ENCODE peak calls at places on chromosome 1, in nine cellular contexts. One of them, this sample, is unnamed.

GRCh38 chr1:207962716-207963428 is 51.9 kb upstream of the CD34 start:
- DNase-seq in GM23248: peak
- DNase-seq in mesenchymal stem cell: no peak
- DNase-seq in OCI-LY7: no peak
- DNase-seq in caudate nucleus: no peak
- DNase-seq in cardiac muscle cell: peak
- DNase-seq in dorsolateral prefrontal cortex: peak
- DNase-seq in IMR-90: no peak
- DNase-seq in AG04450: no peak
- DNase-seq in this sample: peak

GRCh38 chr1:91630803-91631202 is 130.2 kb downstream of the CDC7 start:
- DNase-seq in dorsolateral prefrontal cortex: no peak
- DNase-seq in cardiac muscle cell: no peak
- DNase-seq in caudate nucleus: no peak
- DNase-seq in OCI-LY7: no peak
- DNase-seq in IMR-90: no peak
- DNase-seq in mesenchymal stem cell: no peak
- DNase-seq in AG04450: no peak
- DNase-seq in GM23248: no peak
- DNase-seq in this sample: no peak

GRCh38 chr1:236137285-236137852 is 5.0 kb upstream of the GPR137B start:
- DNase-seq in dorsolateral prefrontal cortex: no peak
- DNase-seq in GM23248: peak
- DNase-seq in cardiac muscle cell: no peak
- DNase-seq in caudate nucleus: no peak
- DNase-seq in mesenchymal stem cell: no peak
- DNase-seq in OCI-LY7: no peak
- DNase-seq in IMR-90: no peak
- DNase-seq in AG04450: no peak
- DNase-seq in this sample: no peak

GRCh38 chr1:51819810-51820209 is 58.7 kb downstream of the NRDC start:
- DNase-seq in OCI-LY7: no peak
- DNase-seq in AG04450: no peak
- DNase-seq in cardiac muscle cell: peak
- DNase-seq in IMR-90: peak
- DNase-seq in mesenchymal stem cell: no peak
- DNase-seq in GM23248: peak
- DNase-seq in dorsolateral prefrontal cortex: no peak
- DNase-seq in caudate nucleus: no peak
- DNase-seq in this sample: no peak

GRCh38 chr1:5977494-5978444 is 14.5 kb downstream of the NPHP4 start:
- DNase-seq in OCI-LY7: no peak
- DNase-seq in mesenchymal stem cell: peak
- DNase-seq in caudate nucleus: no peak
- DNase-seq in dorsolateral prefrontal cortex: peak
- DNase-seq in GM23248: peak
- DNase-seq in AG04450: no peak
- DNase-seq in cardiac muscle cell: no peak
- DNase-seq in IMR-90: no peak
- DNase-seq in this sample: no peak

GRCh38 chr1:28553229-28553930 is 495 bp downstream of the TRNAU1AP start:
- DNase-seq in GM23248: peak
- DNase-seq in OCI-LY7: peak
- DNase-seq in mesenchymal stem cell: peak
- DNase-seq in IMR-90: peak
- DNase-seq in cardiac muscle cell: peak
- DNase-seq in caudate nucleus: no peak
- DNase-seq in AG04450: no peak
- DNase-seq in dorsolateral prefrontal cortex: peak
- DNase-seq in this sample: no peak

GRCh38 chr1:33234588-33234990 is 21.7 kb upstream of the ZNF362 start:
- DNase-seq in OCI-LY7: no peak
- DNase-seq in AG04450: no peak
- DNase-seq in IMR-90: no peak
- DNase-seq in caudate nucleus: no peak
- DNase-seq in mesenchymal stem cell: no peak
- DNase-seq in GM23248: no peak
- DNase-seq in dorsolateral prefrontal cortex: no peak
- DNase-seq in cardiac muscle cell: no peak
- DNase-seq in this sample: no peak

GRCh38 chr1:218349365-218350021 is 4.4 kb downstream of the TGFB2 start:
- DNase-seq in cardiac muscle cell: no peak
- DNase-seq in caudate nucleus: no peak
- DNase-seq in dorsolateral prefrontal cortex: no peak
- DNase-seq in GM23248: no peak
- DNase-seq in mesenchymal stem cell: no peak
- DNase-seq in IMR-90: no peak
- DNase-seq in OCI-LY7: no peak
- DNase-seq in AG04450: no peak
- DNase-seq in this sample: no peak

GRCh38 chr1:212651977-212652376 is 43.4 kb downstream of the ATF3 start:
- DNase-seq in mesenchymal stem cell: no peak
- DNase-seq in GM23248: peak
- DNase-seq in cardiac muscle cell: no peak
- DNase-seq in AG04450: no peak
- DNase-seq in dorsolateral prefrontal cortex: no peak
- DNase-seq in OCI-LY7: no peak
- DNase-seq in caudate nucleus: no peak
- DNase-seq in IMR-90: no peak
- DNase-seq in this sample: no peak

GRCh38 chr1:218751208-218751948 is 406.2 kb downstream of the TGFB2 start:
- DNase-seq in dorsolateral prefrontal cortex: no peak
- DNase-seq in caudate nucleus: no peak
- DNase-seq in OCI-LY7: no peak
- DNase-seq in GM23248: no peak
- DNase-seq in IMR-90: no peak
- DNase-seq in AG04450: no peak
- DNase-seq in cardiac muscle cell: no peak
- DNase-seq in mesenchymal stem cell: no peak
- DNase-seq in this sample: no peak

GRCh38 chr1:167714851-167715652 is 6.7 kb upstream of the MPZL1 start:
- DNase-seq in OCI-LY7: peak
- DNase-seq in mesenchymal stem cell: peak
- DNase-seq in caudate nucleus: peak
- DNase-seq in AG04450: peak
- DNase-seq in GM23248: peak
- DNase-seq in IMR-90: peak
- DNase-seq in dorsolateral prefrontal cortex: peak
- DNase-seq in cardiac muscle cell: peak
- DNase-seq in this sample: peak

GRCh38 chr1:228794810-228795209 is 59.5 kb downstream of the RHOU start:
- DNase-seq in cardiac muscle cell: no peak
- DNase-seq in IMR-90: no peak
- DNase-seq in mesenchymal stem cell: no peak
- DNase-seq in OCI-LY7: no peak
- DNase-seq in AG04450: no peak
- DNase-seq in caudate nucleus: no peak
- DNase-seq in dorsolateral prefrontal cortex: no peak
- DNase-seq in GM23248: no peak
- DNase-seq in this sample: no peak

GRCh38 chr1:228794173-228794572 is 58.9 kb downstream of the RHOU start:
- DNase-seq in IMR-90: no peak
- DNase-seq in mesenchymal stem cell: no peak
- DNase-seq in OCI-LY7: no peak
- DNase-seq in GM23248: peak
- DNase-seq in caudate nucleus: no peak
- DNase-seq in AG04450: no peak
- DNase-seq in cardiac muscle cell: no peak
- DNase-seq in dorsolateral prefrontal cortex: no peak
- DNase-seq in this sample: no peak

GRCh38 chr1:228792601-228793000 is 57.3 kb downstream of the RHOU start:
- DNase-seq in AG04450: no peak
- DNase-seq in caudate nucleus: no peak
- DNase-seq in OCI-LY7: no peak
- DNase-seq in cardiac muscle cell: no peak
- DNase-seq in dorsolateral prefrontal cortex: no peak
- DNase-seq in GM23248: no peak
- DNase-seq in IMR-90: no peak
- DNase-seq in mesenchymal stem cell: no peak
- DNase-seq in this sample: no peak

GRCh38 chr1:228793032-228793431 is 57.8 kb downstream of the RHOU start:
- DNase-seq in AG04450: no peak
- DNase-seq in cardiac muscle cell: no peak
- DNase-seq in OCI-LY7: no peak
- DNase-seq in mesenchymal stem cell: no peak
- DNase-seq in dorsolateral prefrontal cortex: no peak
- DNase-seq in GM23248: no peak
- DNase-seq in caudate nucleus: no peak
- DNase-seq in IMR-90: no peak
- DNase-seq in this sample: no peak

GRCh38 chr1:228791782-228792181 is 56.5 kb downstream of the RHOU start:
- DNase-seq in GM23248: no peak
- DNase-seq in IMR-90: no peak
- DNase-seq in cardiac muscle cell: no peak
- DNase-seq in dorsolateral prefrontal cortex: no peak
- DNase-seq in caudate nucleus: no peak
- DNase-seq in OCI-LY7: no peak
- DNase-seq in mesenchymal stem cell: no peak
- DNase-seq in AG04450: no peak
- DNase-seq in this sample: no peak
- H3K27ac ChIP-seq in GM23248: no peak
- H3K27ac ChIP-seq in IMR-90: no peak
- H3K27ac ChIP-seq in cardiac muscle cell: no peak
- H3K27ac ChIP-seq in dorsolateral prefrontal cortex: no peak
- H3K27ac ChIP-seq in caudate nucleus: no peak
- H3K27ac ChIP-seq in OCI-LY7: no peak
- H3K27ac ChIP-seq in mesenchymal stem cell: no peak
- H3K27ac ChIP-seq in AG04450: no peak
- H3K27ac ChIP-seq in this sample: no peak

GRCh38 chr1:192608671-192609070 is 27.3 kb upstream of the RGS13 start:
- DNase-seq in mesenchymal stem cell: no peak
- DNase-seq in dorsolateral prefrontal cortex: no peak
- DNase-seq in IMR-90: no peak
- DNase-seq in caudate nucleus: no peak
- DNase-seq in AG04450: no peak
- DNase-seq in GM23248: no peak
- DNase-seq in cardiac muscle cell: no peak
- DNase-seq in OCI-LY7: no peak
- DNase-seq in this sample: no peak
- H3K27ac ChIP-seq in mesenchymal stem cell: no peak
- H3K27ac ChIP-seq in dorsolateral prefrontal cortex: no peak
- H3K27ac ChIP-seq in IMR-90: no peak
- H3K27ac ChIP-seq in caudate nucleus: no peak
- H3K27ac ChIP-seq in AG04450: no peak
- H3K27ac ChIP-seq in GM23248: no peak
- H3K27ac ChIP-seq in cardiac muscle cell: no peak
- H3K27ac ChIP-seq in OCI-LY7: peak
- H3K27ac ChIP-seq in this sample: no peak

DNA sequence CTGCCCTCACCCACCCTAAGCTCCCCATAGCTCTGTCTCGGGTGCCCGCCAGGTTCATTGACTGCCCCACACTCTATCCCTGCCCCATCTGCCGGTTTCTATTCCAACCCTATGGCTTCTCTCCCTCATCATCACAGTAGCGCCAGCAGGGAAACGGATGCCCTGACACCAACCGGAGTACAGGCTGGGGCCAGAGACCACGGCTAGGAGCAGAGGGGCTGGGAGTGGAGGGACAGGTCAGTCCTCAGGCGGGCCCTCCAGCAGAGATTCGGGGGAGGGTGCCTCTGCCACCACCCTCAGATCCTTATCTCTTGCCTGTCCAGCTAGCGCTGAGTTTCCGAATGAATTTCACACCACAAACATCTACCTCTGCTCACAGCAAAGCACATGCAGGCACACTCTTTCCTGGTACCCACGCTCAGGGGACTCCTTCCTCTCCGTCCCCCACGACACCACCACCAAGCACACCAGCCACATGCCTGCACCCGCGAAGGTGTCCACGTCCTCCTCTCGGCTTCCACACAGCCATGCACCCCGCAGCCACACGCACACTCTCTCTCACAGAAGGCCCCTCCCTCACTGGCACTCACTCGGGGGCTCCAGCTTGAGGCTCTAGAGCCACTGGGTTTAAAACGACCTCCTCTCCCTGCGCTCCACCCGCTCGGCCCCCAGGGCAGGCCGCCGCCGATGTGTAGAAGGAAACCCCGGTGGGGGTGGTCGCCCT is 7.2 kb downstream of the TAL1 start:
- DNase-seq in GM23248: peak
- DNase-seq in mesenchymal stem cell: no peak
- DNase-seq in caudate nucleus: no peak
- DNase-seq in IMR-90: no peak
- DNase-seq in OCI-LY7: no peak
- DNase-seq in AG04450: no peak
- DNase-seq in cardiac muscle cell: no peak
- DNase-seq in dorsolateral prefrontal cortex: no peak
- DNase-seq in this sample: no peak
- H3K27ac ChIP-seq in GM23248: no peak
- H3K27ac ChIP-seq in mesenchymal stem cell: no peak
- H3K27ac ChIP-seq in caudate nucleus: no peak
- H3K27ac ChIP-seq in IMR-90: no peak
- H3K27ac ChIP-seq in OCI-LY7: no peak
- H3K27ac ChIP-seq in AG04450: no peak
- H3K27ac ChIP-seq in cardiac muscle cell: no peak
- H3K27ac ChIP-seq in dorsolateral prefrontal cortex: no peak
- H3K27ac ChIP-seq in this sample: no peak

GRCh38 chr1:63877021-63877767 is 103.4 kb downstream of the ROR1 start:
- DNase-seq in cardiac muscle cell: no peak
- DNase-seq in dorsolateral prefrontal cortex: no peak
- DNase-seq in AG04450: no peak
- DNase-seq in GM23248: no peak
- DNase-seq in IMR-90: no peak
- DNase-seq in OCI-LY7: no peak
- DNase-seq in caudate nucleus: no peak
- DNase-seq in mesenchymal stem cell: no peak
- DNase-seq in this sample: no peak
- H3K27ac ChIP-seq in cardiac muscle cell: no peak
- H3K27ac ChIP-seq in dorsolateral prefrontal cortex: no peak
- H3K27ac ChIP-seq in AG04450: no peak
- H3K27ac ChIP-seq in GM23248: peak
- H3K27ac ChIP-seq in IMR-90: no peak
- H3K27ac ChIP-seq in OCI-LY7: no peak
- H3K27ac ChIP-seq in caudate nucleus: no peak
- H3K27ac ChIP-seq in mesenchymal stem cell: peak
- H3K27ac ChIP-seq in this sample: no peak

GRCh38 chr1:10368194-10368593 is 30.7 kb upstream of the PGD start:
- DNase-seq in IMR-90: no peak
- DNase-seq in GM23248: no peak
- DNase-seq in AG04450: no peak
- DNase-seq in cardiac muscle cell: no peak
- DNase-seq in caudate nucleus: no peak
- DNase-seq in OCI-LY7: no peak
- DNase-seq in dorsolateral prefrontal cortex: no peak
- DNase-seq in mesenchymal stem cell: no peak
- DNase-seq in this sample: no peak
- H3K27ac ChIP-seq in IMR-90: no peak
- H3K27ac ChIP-seq in GM23248: no peak
- H3K27ac ChIP-seq in AG04450: no peak
- H3K27ac ChIP-seq in cardiac muscle cell: no peak
- H3K27ac ChIP-seq in caudate nucleus: no peak
- H3K27ac ChIP-seq in OCI-LY7: no peak
- H3K27ac ChIP-seq in dorsolateral prefrontal cortex: no peak
- H3K27ac ChIP-seq in mesenchymal stem cell: no peak
- H3K27ac ChIP-seq in this sample: no peak

This sample was measured in substantia nigra.